ENCODE peak calls at places on chromosomes 16 and 17, in four cellular contexts. L is fibroblast of mammary gland, W is left lung, A is AG04450. K is an unnamed sample.

GRCh38 chr16:14510939-14511797 is 118.9 kb downstream of the PARN start:
- DNase-seq in A (no peak), L (peak), W (no peak), K (peak)

GRCh38 chr17:49741009-49741691 is 22.8 kb downstream of the FAM117A start:
- DNase-seq in L (peak), A (no peak), W (no peak), K (no peak)

GRCh38 chr17:6240601-6241000 is 170.4 kb downstream of the WSCD1 start:
- DNase-seq in L (no peak), W (no peak), A (no peak), K (no peak)

GRCh38 chr17:74096456-74096855 is 107.0 kb upstream of the RPL38 start:
- DNase-seq in L (no peak), W (no peak), A (no peak), K (no peak)

GRCh38 chr16:89696598-89697128 is 4.8 kb downstream of the SPATA2L start:
- DNase-seq in W (peak), L (no peak), A (no peak), K (no peak)

GRCh38 chr16:930511-930910 is 40.3 kb downstream of the LMF1 start:
- DNase-seq in W (peak), A (no peak), L (no peak), K (no peak)

GRCh38 chr16:85750021-85750826 is 672 bp downstream of the C16orf74 start:
- DNase-seq in W (peak), A (no peak), L (no peak), K (peak)

GRCh38 chr17:48596735-48597491 is 3.3 kb upstream of the HOXB5 start:
- DNase-seq in W (no peak), L (peak), A (no peak), K (no peak)

GRCh38 chr17:3695129-3695722 is 729 bp downstream of the P2RX5 start:
- DNase-seq in L (no peak), A (no peak), W (no peak), K (no peak)

GRCh38 chr17:48058393-48059124 is 10.4 kb downstream of the NFE2L1 start:
- DNase-seq in L (no peak), W (no peak), A (no peak), K (no peak)

GRCh38 chr17:81517339-81518112 is 4.9 kb upstream of the ACTG1 start:
- DNase-seq in L (no peak), W (peak), A (no peak), K (no peak)

GRCh38 chr17:81518785-81519283 is 6.2 kb upstream of the ACTG1 start:
- DNase-seq in L (no peak), W (peak), A (no peak), K (no peak)

GRCh38 chr17:81520021-81520894 is 7.7 kb upstream of the ACTG1 start:
- DNase-seq in A (no peak), L (no peak), W (peak), K (no peak)

GRCh38 chr17:81518113-81518784 is 5.7 kb upstream of the ACTG1 start:
- DNase-seq in L (no peak), W (peak), A (no peak), K (no peak)

DNA sequence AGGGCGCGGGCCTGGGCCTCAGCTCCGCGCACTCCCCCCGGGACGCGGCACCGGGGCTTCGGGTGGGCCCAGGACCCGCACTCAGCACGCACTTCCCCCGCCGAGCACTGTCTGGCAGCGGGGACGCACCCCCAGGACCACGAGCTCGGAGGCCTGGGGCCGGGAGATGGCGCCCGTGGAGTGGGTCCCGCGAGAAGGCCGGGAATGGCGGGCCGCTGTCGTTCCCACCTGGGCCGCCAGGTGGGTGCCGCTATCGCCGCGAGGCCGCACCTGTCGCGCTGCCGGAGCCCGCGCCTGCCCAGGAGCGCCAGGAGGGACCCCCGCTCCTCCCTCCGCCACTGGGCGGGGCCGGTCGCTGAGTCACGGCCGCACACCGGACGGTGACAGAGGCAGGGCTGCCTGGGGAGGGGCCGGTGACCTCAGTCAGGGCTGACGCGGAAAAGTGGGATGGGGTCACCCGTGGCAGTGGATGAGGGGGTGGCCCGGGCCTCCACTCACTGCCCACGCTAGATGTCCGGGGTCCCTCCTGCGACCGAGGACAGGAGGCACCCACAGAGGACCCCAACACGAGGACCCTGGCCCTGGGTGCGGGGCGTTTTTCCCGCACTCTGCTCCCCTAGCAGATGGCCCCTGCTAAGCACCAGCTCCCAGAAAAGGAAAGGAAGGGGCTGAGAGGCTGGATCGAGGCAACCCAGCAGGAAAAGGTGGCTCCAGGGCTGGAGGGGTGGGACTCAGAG is 6.9 kb upstream of the ACTG1 start:
- DNase-seq in W (peak), A (no peak), L (no peak), K (no peak)
- TF ChIP-seq CTCF in W (peak), A (peak), L (no peak), K (peak)

GRCh38 chr17:78315355-78316114 is 44.3 kb downstream of the SOCS3 start:
- DNase-seq in L (peak), A (peak), W (peak), K (peak)
- TF ChIP-seq CTCF in L (peak), A (no peak), W (no peak), K (peak)

GRCh38 chr17:35063514-35064223 is at the start of gene RFFL:
- DNase-seq in A (peak), L (peak), W (peak), K (peak)
- TF ChIP-seq CTCF in A (peak), L (peak), W (no peak), K (no peak)

DNA sequence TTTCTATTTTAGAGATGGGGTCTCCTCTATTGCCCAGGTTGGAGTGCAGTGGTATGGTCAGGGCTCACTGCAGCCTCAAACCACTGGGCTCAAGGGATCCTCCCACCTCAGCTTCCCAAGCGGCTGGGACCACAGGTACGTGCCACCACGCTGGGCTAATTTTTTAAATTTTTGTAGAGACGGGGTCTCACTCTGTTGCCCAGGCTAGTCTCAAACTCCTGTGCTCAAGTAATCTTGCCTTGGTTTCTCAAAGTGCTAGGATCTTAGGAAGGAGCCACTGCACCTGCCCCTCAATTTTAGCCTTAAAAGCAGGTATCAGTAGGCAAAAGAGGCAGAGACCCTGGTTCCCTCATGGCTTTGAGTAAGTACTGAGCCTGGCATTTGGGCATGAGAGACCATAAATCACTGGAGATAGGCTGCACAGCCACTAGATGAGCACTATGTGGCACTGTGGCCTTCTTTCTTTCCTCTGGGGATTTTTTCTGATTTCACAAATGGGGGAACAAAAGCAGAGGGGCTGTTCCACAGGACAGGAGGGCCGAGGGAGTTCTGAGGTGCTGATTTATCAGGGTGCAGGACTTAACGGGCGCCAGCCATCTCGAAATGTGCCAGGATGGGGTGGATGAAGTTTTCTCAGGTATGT is 82.2 kb downstream of the PLXDC1 start:
- DNase-seq in A (no peak), L (peak), W (no peak), K (peak)
- TF ChIP-seq CTCF in A (peak), L (peak), W (peak), K (peak)

GRCh38 chr17:38552343-38552742 is 53.4 kb downstream of the SRCIN1 start:
- DNase-seq in L (no peak), W (no peak), A (no peak), K (no peak)

GRCh38 chr17:38549285-38549684 is 56.5 kb downstream of the SRCIN1 start:
- DNase-seq in L (no peak), W (no peak), A (no peak), K (no peak)

GRCh38 chr17:38547439-38547838 is 58.3 kb downstream of the SRCIN1 start:
- DNase-seq in W (no peak), L (no peak), A (no peak), K (no peak)

GRCh38 chr17:38551121-38551520 is 54.6 kb downstream of the SRCIN1 start:
- DNase-seq in W (no peak), A (no peak), L (no peak), K (no peak)

DNA sequence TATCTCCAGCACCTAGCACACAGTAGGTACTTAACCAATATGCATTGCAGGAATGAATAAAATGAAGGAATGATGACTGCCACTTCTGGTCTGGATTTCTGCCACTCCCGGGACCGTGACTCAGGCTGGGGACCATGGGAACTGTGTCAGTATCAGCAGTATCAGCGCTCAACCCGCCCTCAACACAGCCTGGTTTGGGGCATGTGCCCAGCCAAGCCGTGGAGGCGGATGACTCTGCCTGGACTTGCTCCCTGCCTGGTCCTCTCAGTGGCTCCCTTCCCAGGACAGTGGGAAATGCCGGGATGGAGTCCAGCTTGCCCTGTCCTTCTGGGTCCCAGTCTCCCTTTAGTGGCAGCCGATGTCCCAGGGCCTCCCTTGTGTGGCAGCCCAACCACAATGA is 55.1 kb downstream of the SRCIN1 start:
- DNase-seq in L (peak), A (no peak), W (no peak), K (peak)
- TF ChIP-seq CTCF in L (no peak), A (no peak), W (no peak), K (no peak)